ENCODE peak calls at places on chromosomes 5 and 9, in four cellular contexts. Q is activated CD4-positive, alpha-beta T cell treated with anti-CD3 and anti-CD28 coated beads for 1 hour; S is endothelial cell; I is Ammon's horn. N is an unnamed sample.

GRCh38 chr5:135149956-135150723 is 116.1 kb upstream of the PITX1 start:
- DNase-seq in S (no peak), Q (no peak), I (no peak), N (no peak)

GRCh38 chr5:112511920-112512319 is 92.8 kb upstream of the EPB41L4A start:
- DNase-seq in Q (no peak), S (no peak), I (no peak), N (no peak)

GRCh38 chr5:98786178-98786853 is 12.9 kb downstream of the RGMB start:
- DNase-seq in I (no peak), S (no peak), Q (no peak), N (no peak)

GRCh38 chr5:169344629-169345028 is 43.7 kb upstream of the SLIT3 start:
- DNase-seq in I (no peak), Q (no peak), S (no peak), N (no peak)

GRCh38 chr5:174837919-174838902 is 113.8 kb downstream of the MSX2 start:
- DNase-seq in I (peak), S (peak), Q (no peak), N (peak)

GRCh38 chr5:55724276-55724675 is 12.2 kb upstream of the SLC38A9 start:
- DNase-seq in I (no peak), S (no peak), Q (no peak), N (peak)

GRCh38 chr5:95973793-95974325 is 12.2 kb upstream of the ELL2 start:
- DNase-seq in Q (no peak), S (no peak), I (no peak), N (no peak)

GRCh38 chr9:111974092-111974681 is 77.6 kb downstream of the UGCG start:
- DNase-seq in S (no peak), Q (no peak), I (peak), N (no peak)

GRCh38 chr9:82604947-82605656 is 457.8 kb downstream of the RASEF start:
- DNase-seq in S (no peak), Q (no peak), I (no peak), N (no peak)

GRCh38 chr9:114889802-114890224 is 40.6 kb downstream of the TNFSF8 start:
- DNase-seq in Q (no peak), I (no peak), S (no peak), N (no peak)

GRCh38 chr9:133238851-133239532 is 29.9 kb upstream of the OBP2B start:
- DNase-seq in I (peak), Q (peak), S (peak), N (peak)

GRCh38 chr9:122464633-122465567 is 12.8 kb downstream of the OR1J1 start:
- DNase-seq in S (peak), Q (peak), I (peak), N (peak)

GRCh38 chr5:80216753-80217596 is 38.9 kb downstream of the SERINC5 start:
- DNase-seq in S (no peak), Q (peak), I (peak), N (peak)

GRCh38 chr9:137639303-137640051 is 20.7 kb downstream of the EHMT1 start:
- DNase-seq in Q (no peak), I (no peak), S (no peak), N (peak)

GRCh38 chr5:110086658-110087388 is 397.1 kb downstream of the MAN2A1 start:
- DNase-seq in S (no peak), Q (no peak), I (peak), N (peak)

GRCh38 chr5:23466401-23466886 is 41.0 kb upstream of the PRDM9 start:
- DNase-seq in Q (no peak), I (no peak), S (no peak), N (peak)

GRCh38 chr9:34996905-34997279 is 7.3 kb downstream of the DNAJB5 start:
- DNase-seq in I (no peak), S (no peak), Q (no peak), N (no peak)

GRCh38 chr5:1273745-1274144 is 21.1 kb downstream of the TERT start:
- DNase-seq in S (no peak), Q (no peak), I (no peak), N (no peak)